ENCODE peak calls at places on chromosomes 6 and 20, in six cellular contexts. One of them, this sample, is unnamed.

GRCh38 chr6:21598662-21599061 is 5.1 kb downstream of the SOX4 start:
- DNase-seq in GM20000: no peak
- DNase-seq in left lung: no peak
- DNase-seq in fibroblast of pulmonary artery: peak; percentile 54
- DNase-seq in progenitor cell of endocrine pancreas: no peak
- DNase-seq in kidney epithelial cell: no peak
- DNase-seq in this sample: no peak

GRCh38 chr6:135983720-135984343 is 132.3 kb downstream of the PDE7B start:
- DNase-seq in GM20000: no peak
- DNase-seq in progenitor cell of endocrine pancreas: no peak
- DNase-seq in left lung: no peak
- DNase-seq in fibroblast of pulmonary artery: peak; percentile 60
- DNase-seq in kidney epithelial cell: no peak
- DNase-seq in this sample: no peak

GRCh38 chr6:17505767-17506280 is 94.3 kb upstream of the FAM8A1 start:
- DNase-seq in fibroblast of pulmonary artery: peak; percentile 49
- DNase-seq in kidney epithelial cell: no peak
- DNase-seq in left lung: no peak
- DNase-seq in GM20000: no peak
- DNase-seq in progenitor cell of endocrine pancreas: no peak
- DNase-seq in this sample: no peak

GRCh38 chr20:1828786-1829131 is 66.4 kb upstream of the SIRPA start:
- DNase-seq in fibroblast of pulmonary artery: no peak
- DNase-seq in progenitor cell of endocrine pancreas: no peak
- DNase-seq in left lung: no peak
- DNase-seq in GM20000: no peak
- DNase-seq in kidney epithelial cell: no peak
- DNase-seq in this sample: no peak

GRCh38 chr6:45727824-45728449 is 287.7 kb downstream of the CLIC5 start:
- DNase-seq in fibroblast of pulmonary artery: no peak
- DNase-seq in left lung: no peak
- DNase-seq in progenitor cell of endocrine pancreas: no peak
- DNase-seq in kidney epithelial cell: no peak
- DNase-seq in GM20000: no peak
- DNase-seq in this sample: no peak

GRCh38 chr6:127606131-127606562 is 29.2 kb downstream of the C6orf58 start:
- DNase-seq in left lung: no peak
- DNase-seq in progenitor cell of endocrine pancreas: no peak
- DNase-seq in GM20000: no peak
- DNase-seq in kidney epithelial cell: peak; percentile 54
- DNase-seq in fibroblast of pulmonary artery: peak; percentile 54
- DNase-seq in this sample: peak; percentile 61

GRCh38 chr20:15555913-15556312 is 1017.3 kb downstream of the KIF16B start:
- DNase-seq in progenitor cell of endocrine pancreas: no peak
- DNase-seq in fibroblast of pulmonary artery: no peak
- DNase-seq in left lung: no peak
- DNase-seq in GM20000: no peak
- DNase-seq in kidney epithelial cell: no peak
- DNase-seq in this sample: no peak

GRCh38 chr6:166815629-166816028 is 140.7 kb downstream of the RNASET2 start:
- DNase-seq in progenitor cell of endocrine pancreas: no peak
- DNase-seq in GM20000: no peak
- DNase-seq in kidney epithelial cell: no peak
- DNase-seq in left lung: no peak
- DNase-seq in fibroblast of pulmonary artery: peak; percentile 18
- DNase-seq in this sample: peak; percentile 59

GRCh38 chr20:33311989-33312388 is 29.0 kb downstream of the BPIFB1 start:
- DNase-seq in fibroblast of pulmonary artery: no peak
- DNase-seq in left lung: no peak
- DNase-seq in kidney epithelial cell: no peak
- DNase-seq in GM20000: no peak
- DNase-seq in progenitor cell of endocrine pancreas: no peak
- DNase-seq in this sample: no peak

GRCh38 chr6:160081398-160081797 is 40.2 kb upstream of the SLC22A1 start:
- DNase-seq in GM20000: no peak
- DNase-seq in fibroblast of pulmonary artery: no peak
- DNase-seq in left lung: no peak
- DNase-seq in progenitor cell of endocrine pancreas: no peak
- DNase-seq in kidney epithelial cell: no peak
- DNase-seq in this sample: no peak

GRCh38 chr20:42795399-42795798 is 394.3 kb downstream of the PTPRT start:
- DNase-seq in left lung: peak; percentile 69
- DNase-seq in GM20000: no peak
- DNase-seq in kidney epithelial cell: no peak
- DNase-seq in progenitor cell of endocrine pancreas: no peak
- DNase-seq in fibroblast of pulmonary artery: no peak
- DNase-seq in this sample: no peak

GRCh38 chr6:161417712-161418457 is 144.0 kb upstream of the AGPAT4 start:
- DNase-seq in progenitor cell of endocrine pancreas: no peak
- DNase-seq in fibroblast of pulmonary artery: peak; percentile 93
- DNase-seq in kidney epithelial cell: peak; percentile 65
- DNase-seq in left lung: no peak
- DNase-seq in GM20000: no peak
- DNase-seq in this sample: peak; percentile 37

GRCh38 chr6:75126518-75126917 is 79.3 kb downstream of the COL12A1 start:
- DNase-seq in kidney epithelial cell: no peak
- DNase-seq in left lung: no peak
- DNase-seq in fibroblast of pulmonary artery: no peak
- DNase-seq in GM20000: no peak
- DNase-seq in progenitor cell of endocrine pancreas: no peak
- DNase-seq in this sample: no peak

GRCh38 chr6:123402052-123402451 is 234.7 kb downstream of the TRDN start:
- DNase-seq in GM20000: no peak
- DNase-seq in left lung: no peak
- DNase-seq in fibroblast of pulmonary artery: no peak
- DNase-seq in progenitor cell of endocrine pancreas: no peak
- DNase-seq in kidney epithelial cell: no peak
- DNase-seq in this sample: no peak

GRCh38 chr6:168071620-168072019 is 7.4 kb downstream of the FRMD1 start:
- DNase-seq in GM20000: no peak
- DNase-seq in left lung: no peak
- DNase-seq in progenitor cell of endocrine pancreas: no peak
- DNase-seq in kidney epithelial cell: no peak
- DNase-seq in fibroblast of pulmonary artery: no peak
- DNase-seq in this sample: no peak

GRCh38 chr6:27281105-27281539 is 31.0 kb downstream of the POM121L2 start:
- DNase-seq in fibroblast of pulmonary artery: no peak
- DNase-seq in kidney epithelial cell: no peak
- DNase-seq in GM20000: no peak
- DNase-seq in left lung: no peak
- DNase-seq in progenitor cell of endocrine pancreas: no peak
- DNase-seq in this sample: no peak

GRCh38 chr20:38806855-38807655 is 1.6 kb downstream of the PPP1R16B start:
- DNase-seq in kidney epithelial cell: no peak
- DNase-seq in progenitor cell of endocrine pancreas: no peak
- DNase-seq in fibroblast of pulmonary artery: no peak
- DNase-seq in left lung: no peak
- DNase-seq in GM20000: peak; percentile 66
- DNase-seq in this sample: peak; percentile 35

GRCh38 chr20:19758888-19759331 is 852 bp downstream of the RIN2 start:
- DNase-seq in left lung: peak; percentile 89
- DNase-seq in fibroblast of pulmonary artery: peak; percentile 60
- DNase-seq in GM20000: no peak
- DNase-seq in progenitor cell of endocrine pancreas: peak; percentile 59
- DNase-seq in kidney epithelial cell: no peak
- DNase-seq in this sample: peak; percentile 89

GRCh38 chr6:136655251-136656014 is 105.2 kb upstream of the MAP7 start:
- DNase-seq in progenitor cell of endocrine pancreas: no peak
- DNase-seq in kidney epithelial cell: no peak
- DNase-seq in GM20000: no peak
- DNase-seq in left lung: no peak
- DNase-seq in fibroblast of pulmonary artery: no peak
- DNase-seq in this sample: no peak

GRCh38 chr20:17995967-17996819 is 27.4 kb downstream of the MGME1 start:
- DNase-seq in fibroblast of pulmonary artery: peak; percentile 80
- DNase-seq in progenitor cell of endocrine pancreas: no peak
- DNase-seq in kidney epithelial cell: no peak
- DNase-seq in left lung: no peak
- DNase-seq in GM20000: peak; percentile 65
- DNase-seq in this sample: no peak

GRCh38 chr6:97294451-97294850 is 11.4 kb upstream of the MMS22L start:
- DNase-seq in kidney epithelial cell: no peak
- DNase-seq in fibroblast of pulmonary artery: peak; percentile 16
- DNase-seq in progenitor cell of endocrine pancreas: no peak
- DNase-seq in left lung: no peak
- DNase-seq in GM20000: no peak
- DNase-seq in this sample: no peak

GRCh38 chr20:46215913-46216707 is 92.2 kb downstream of the CDH22 start:
- DNase-seq in kidney epithelial cell: peak; percentile 1
- DNase-seq in fibroblast of pulmonary artery: peak; percentile 16
- DNase-seq in left lung: no peak
- DNase-seq in progenitor cell of endocrine pancreas: peak; percentile 22
- DNase-seq in GM20000: no peak
- DNase-seq in this sample: peak; percentile 33

GRCh38 chr6:128979061-128979460 is 96.1 kb downstream of the LAMA2 start:
- DNase-seq in GM20000: no peak
- DNase-seq in left lung: no peak
- DNase-seq in kidney epithelial cell: no peak
- DNase-seq in progenitor cell of endocrine pancreas: no peak
- DNase-seq in fibroblast of pulmonary artery: peak; percentile 25
- DNase-seq in this sample: no peak

DNA sequence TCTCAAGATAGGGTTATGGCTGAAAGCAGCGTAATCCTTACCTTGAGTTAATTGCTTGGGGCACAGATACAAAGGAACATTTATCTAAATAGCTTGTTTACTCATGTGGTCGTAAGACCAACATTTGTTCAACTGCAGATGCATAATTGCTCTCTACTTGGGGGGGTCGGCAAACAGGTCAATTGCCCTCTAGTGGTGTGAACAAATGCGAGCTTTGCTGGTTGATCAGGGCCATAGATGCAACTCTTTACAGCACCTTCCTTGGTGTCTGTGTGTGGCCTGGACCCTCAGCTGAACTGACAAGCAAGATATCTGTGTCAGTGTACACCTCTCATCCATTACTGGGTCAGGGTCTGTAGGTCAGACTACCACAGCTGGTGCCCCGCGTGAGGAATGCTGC is 24.1 kb downstream of the HLA-DPA1 start:
- DNase-seq in progenitor cell of endocrine pancreas: no peak
- DNase-seq in fibroblast of pulmonary artery: no peak
- DNase-seq in GM20000: no peak
- DNase-seq in left lung: no peak
- DNase-seq in kidney epithelial cell: no peak
- DNase-seq in this sample: no peak
- TF ChIP-seq CTCF in progenitor cell of endocrine pancreas: peak; percentile 40
- TF ChIP-seq CTCF in fibroblast of pulmonary artery: peak; percentile 27
- TF ChIP-seq CTCF in GM20000: no peak
- TF ChIP-seq CTCF in left lung: no peak
- TF ChIP-seq CTCF in kidney epithelial cell: peak; percentile 25
- TF ChIP-seq CTCF in this sample: no peak

DNA sequence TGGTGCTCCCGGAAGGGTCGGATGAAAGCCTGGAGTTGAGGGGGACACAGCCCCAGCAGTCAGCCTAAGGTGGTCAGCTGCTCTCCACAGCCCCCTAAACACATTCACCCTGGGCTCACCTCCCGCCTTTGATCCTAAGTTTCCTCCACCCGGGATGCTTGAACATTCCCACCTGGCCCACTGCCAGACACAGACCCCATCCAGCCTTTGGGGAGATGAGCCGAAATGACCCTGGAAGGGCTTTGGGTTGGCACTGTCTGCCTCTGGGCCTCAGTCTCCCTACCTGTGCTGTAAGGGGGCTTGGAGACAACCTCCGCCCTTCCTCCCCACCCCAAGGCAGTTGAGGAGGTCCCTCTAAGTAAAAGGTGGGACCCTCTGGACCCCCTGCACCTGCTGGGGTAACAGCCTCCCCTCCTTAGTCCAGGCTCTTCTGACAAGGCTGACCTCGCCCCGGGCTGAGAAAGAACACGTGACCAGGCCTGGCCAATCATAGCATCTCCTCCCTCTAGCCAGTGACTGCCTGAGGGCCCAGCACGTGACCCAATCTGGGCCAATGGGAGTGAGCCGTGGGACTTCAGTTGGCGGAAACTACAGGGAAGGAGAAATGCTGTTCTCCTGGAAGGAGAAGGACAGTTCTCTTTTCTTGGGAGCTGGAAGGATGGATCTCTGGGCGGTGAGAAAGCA is 16.9 kb upstream of the UBE2V1 start:
- DNase-seq in kidney epithelial cell: no peak
- DNase-seq in fibroblast of pulmonary artery: no peak
- DNase-seq in progenitor cell of endocrine pancreas: no peak
- DNase-seq in GM20000: no peak
- DNase-seq in left lung: no peak
- DNase-seq in this sample: no peak
- TF ChIP-seq CTCF in kidney epithelial cell: no peak
- TF ChIP-seq CTCF in fibroblast of pulmonary artery: no peak
- TF ChIP-seq CTCF in progenitor cell of endocrine pancreas: no peak
- TF ChIP-seq CTCF in GM20000: no peak
- TF ChIP-seq CTCF in left lung: no peak
- TF ChIP-seq CTCF in this sample: no peak

DNA sequence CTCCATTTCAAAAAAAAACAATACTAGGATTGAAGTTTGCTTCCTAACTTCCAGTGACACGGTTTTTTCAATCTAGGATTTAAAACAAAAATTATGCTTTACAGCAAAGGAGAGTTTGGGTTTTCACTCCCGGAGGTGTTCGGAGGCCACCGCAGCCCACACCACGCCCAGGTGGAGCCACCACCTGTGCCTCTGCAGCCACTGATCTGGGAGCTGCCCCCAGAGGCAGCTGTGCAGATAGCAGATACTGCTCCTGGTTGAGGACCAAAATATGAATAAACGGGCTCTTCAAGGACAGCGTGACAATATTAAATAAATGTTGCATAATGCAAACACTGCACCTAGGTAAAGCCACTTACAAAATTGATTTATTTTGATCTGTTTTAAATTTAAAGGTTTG is 30.2 kb downstream of the DLL1 start:
- DNase-seq in kidney epithelial cell: no peak
- DNase-seq in left lung: peak; percentile 44
- DNase-seq in fibroblast of pulmonary artery: no peak
- DNase-seq in progenitor cell of endocrine pancreas: no peak
- DNase-seq in GM20000: no peak
- DNase-seq in this sample: no peak
- TF ChIP-seq CTCF in kidney epithelial cell: no peak
- TF ChIP-seq CTCF in left lung: no peak
- TF ChIP-seq CTCF in fibroblast of pulmonary artery: no peak
- TF ChIP-seq CTCF in progenitor cell of endocrine pancreas: peak; percentile 41
- TF ChIP-seq CTCF in GM20000: no peak
- TF ChIP-seq CTCF in this sample: no peak

GRCh38 chr6:134415194-134415593 is 97.3 kb upstream of the SGK1 start:
- DNase-seq in GM20000: no peak
- DNase-seq in progenitor cell of endocrine pancreas: no peak
- DNase-seq in fibroblast of pulmonary artery: no peak
- DNase-seq in left lung: no peak
- DNase-seq in kidney epithelial cell: no peak
- DNase-seq in this sample: no peak

GRCh38 chr6:134416501-134417154 is 98.7 kb upstream of the SGK1 start:
- DNase-seq in progenitor cell of endocrine pancreas: no peak
- DNase-seq in kidney epithelial cell: no peak
- DNase-seq in left lung: no peak
- DNase-seq in fibroblast of pulmonary artery: peak; percentile 42
- DNase-seq in GM20000: no peak
- DNase-seq in this sample: no peak

GRCh38 chr6:134415681-134416080 is 97.8 kb upstream of the SGK1 start:
- DNase-seq in progenitor cell of endocrine pancreas: no peak
- DNase-seq in left lung: no peak
- DNase-seq in kidney epithelial cell: no peak
- DNase-seq in fibroblast of pulmonary artery: no peak
- DNase-seq in GM20000: no peak
- DNase-seq in this sample: no peak

GRCh38 chr6:134413241-134413643 is 95.3 kb upstream of the SGK1 start:
- DNase-seq in GM20000: no peak
- DNase-seq in progenitor cell of endocrine pancreas: no peak
- DNase-seq in left lung: no peak
- DNase-seq in fibroblast of pulmonary artery: no peak
- DNase-seq in kidney epithelial cell: no peak
- DNase-seq in this sample: no peak

GRCh38 chr6:134414793-134415192 is 96.9 kb upstream of the SGK1 start:
- DNase-seq in fibroblast of pulmonary artery: no peak
- DNase-seq in kidney epithelial cell: no peak
- DNase-seq in left lung: no peak
- DNase-seq in progenitor cell of endocrine pancreas: no peak
- DNase-seq in GM20000: no peak
- DNase-seq in this sample: no peak
- TF ChIP-seq CTCF in fibroblast of pulmonary artery: no peak
- TF ChIP-seq CTCF in kidney epithelial cell: no peak
- TF ChIP-seq CTCF in left lung: no peak
- TF ChIP-seq CTCF in progenitor cell of endocrine pancreas: no peak
- TF ChIP-seq CTCF in GM20000: no peak
- TF ChIP-seq CTCF in this sample: no peak